ENCODE peak calls at places on chromosomes 2 and 18, in nine cellular contexts. One of them, this sample, is unnamed.

GRCh38 chr2:12558519-12558918 is 158.2 kb upstream of the TRIB2 start:
- DNase-seq in ovary: no peak
- DNase-seq in prostate gland: no peak
- DNase-seq in vagina: no peak
- DNase-seq in A549: no peak
- DNase-seq in breast epithelium: no peak
- DNase-seq in heart left ventricle: no peak
- DNase-seq in tibial nerve: no peak
- DNase-seq in adrenal gland: no peak
- DNase-seq in this sample: no peak

GRCh38 chr2:41994177-41994576 is 53.6 kb upstream of the PKDCC start:
- DNase-seq in ovary: no peak
- DNase-seq in vagina: no peak
- DNase-seq in tibial nerve: peak; percentile 19
- DNase-seq in prostate gland: no peak
- DNase-seq in A549: no peak
- DNase-seq in heart left ventricle: no peak
- DNase-seq in adrenal gland: no peak
- DNase-seq in breast epithelium: no peak
- DNase-seq in this sample: no peak

GRCh38 chr2:19799881-19800780 is 101.7 kb downstream of the TTC32 start:
- DNase-seq in ovary: no peak
- DNase-seq in vagina: no peak
- DNase-seq in prostate gland: no peak
- DNase-seq in heart left ventricle: no peak
- DNase-seq in adrenal gland: no peak
- DNase-seq in breast epithelium: no peak
- DNase-seq in tibial nerve: no peak
- DNase-seq in A549: no peak
- DNase-seq in this sample: no peak

GRCh38 chr18:47215554-47216138 is 35.8 kb downstream of the SKOR2 start:
- DNase-seq in breast epithelium: no peak
- DNase-seq in adrenal gland: peak; percentile 27
- DNase-seq in ovary: no peak
- DNase-seq in A549: peak; percentile 64
- DNase-seq in vagina: no peak
- DNase-seq in prostate gland: peak; percentile 14
- DNase-seq in heart left ventricle: no peak
- DNase-seq in tibial nerve: peak; percentile 15
- DNase-seq in this sample: peak; percentile 5

GRCh38 chr2:224563537-224563936 is 21.6 kb downstream of the CUL3 start:
- DNase-seq in heart left ventricle: no peak
- DNase-seq in breast epithelium: no peak
- DNase-seq in tibial nerve: no peak
- DNase-seq in vagina: no peak
- DNase-seq in A549: no peak
- DNase-seq in ovary: no peak
- DNase-seq in prostate gland: no peak
- DNase-seq in adrenal gland: no peak
- DNase-seq in this sample: no peak

GRCh38 chr2:134120160-134120717 is 133.6 kb upstream of the MGAT5 start:
- DNase-seq in tibial nerve: no peak
- DNase-seq in heart left ventricle: peak; percentile 47
- DNase-seq in ovary: peak; percentile 41
- DNase-seq in breast epithelium: no peak
- DNase-seq in adrenal gland: peak; percentile 29
- DNase-seq in prostate gland: no peak
- DNase-seq in vagina: no peak
- DNase-seq in A549: no peak
- DNase-seq in this sample: peak; percentile 37

GRCh38 chr2:239366740-239367139 is 34.1 kb downstream of the HDAC4 start:
- DNase-seq in vagina: no peak
- DNase-seq in breast epithelium: peak; percentile 24
- DNase-seq in ovary: no peak
- DNase-seq in heart left ventricle: no peak
- DNase-seq in prostate gland: no peak
- DNase-seq in A549: no peak
- DNase-seq in tibial nerve: no peak
- DNase-seq in adrenal gland: no peak
- DNase-seq in this sample: no peak

GRCh38 chr18:53698907-53699306 is 525.6 kb downstream of the MBD2 start:
- DNase-seq in breast epithelium: no peak
- DNase-seq in ovary: no peak
- DNase-seq in heart left ventricle: peak; percentile 30
- DNase-seq in prostate gland: no peak
- DNase-seq in adrenal gland: peak; percentile 9
- DNase-seq in A549: peak; percentile 11
- DNase-seq in vagina: no peak
- DNase-seq in tibial nerve: no peak
- DNase-seq in this sample: no peak

GRCh38 chr2:200509227-200509607 is 651 bp downstream of the KCTD18 start:
- DNase-seq in adrenal gland: peak; percentile 17
- DNase-seq in prostate gland: no peak
- DNase-seq in heart left ventricle: no peak
- DNase-seq in A549: peak; percentile 20
- DNase-seq in breast epithelium: no peak
- DNase-seq in ovary: peak; percentile 24
- DNase-seq in tibial nerve: no peak
- DNase-seq in vagina: no peak
- DNase-seq in this sample: peak; percentile 13

GRCh38 chr2:74924463-74925265 is 33.8 kb upstream of the POLE4 start:
- DNase-seq in heart left ventricle: no peak
- DNase-seq in prostate gland: no peak
- DNase-seq in A549: no peak
- DNase-seq in adrenal gland: no peak
- DNase-seq in tibial nerve: no peak
- DNase-seq in breast epithelium: no peak
- DNase-seq in ovary: no peak
- DNase-seq in vagina: no peak
- DNase-seq in this sample: no peak

GRCh38 chr2:128520787-128521186 is 202.1 kb upstream of the HS6ST1 start:
- DNase-seq in adrenal gland: no peak
- DNase-seq in breast epithelium: no peak
- DNase-seq in heart left ventricle: no peak
- DNase-seq in ovary: no peak
- DNase-seq in A549: no peak
- DNase-seq in vagina: no peak
- DNase-seq in tibial nerve: no peak
- DNase-seq in prostate gland: no peak
- DNase-seq in this sample: no peak

GRCh38 chr18:34224423-34225217 is at the start of gene NOL4:
- DNase-seq in A549: peak; percentile 4
- DNase-seq in breast epithelium: peak; percentile 58
- DNase-seq in vagina: no peak
- DNase-seq in prostate gland: peak; percentile 18
- DNase-seq in tibial nerve: no peak
- DNase-seq in heart left ventricle: no peak
- DNase-seq in ovary: peak; percentile 17
- DNase-seq in adrenal gland: no peak
- DNase-seq in this sample: peak; percentile 98

GRCh38 chr2:73870084-73870483 is 22.7 kb upstream of the ACTG2 start:
- DNase-seq in breast epithelium: no peak
- DNase-seq in adrenal gland: peak; percentile 12
- DNase-seq in prostate gland: peak; percentile 64
- DNase-seq in tibial nerve: peak; percentile 71
- DNase-seq in vagina: no peak
- DNase-seq in ovary: peak; percentile 66
- DNase-seq in heart left ventricle: peak; percentile 77
- DNase-seq in A549: no peak
- DNase-seq in this sample: peak; percentile 5

DNA sequence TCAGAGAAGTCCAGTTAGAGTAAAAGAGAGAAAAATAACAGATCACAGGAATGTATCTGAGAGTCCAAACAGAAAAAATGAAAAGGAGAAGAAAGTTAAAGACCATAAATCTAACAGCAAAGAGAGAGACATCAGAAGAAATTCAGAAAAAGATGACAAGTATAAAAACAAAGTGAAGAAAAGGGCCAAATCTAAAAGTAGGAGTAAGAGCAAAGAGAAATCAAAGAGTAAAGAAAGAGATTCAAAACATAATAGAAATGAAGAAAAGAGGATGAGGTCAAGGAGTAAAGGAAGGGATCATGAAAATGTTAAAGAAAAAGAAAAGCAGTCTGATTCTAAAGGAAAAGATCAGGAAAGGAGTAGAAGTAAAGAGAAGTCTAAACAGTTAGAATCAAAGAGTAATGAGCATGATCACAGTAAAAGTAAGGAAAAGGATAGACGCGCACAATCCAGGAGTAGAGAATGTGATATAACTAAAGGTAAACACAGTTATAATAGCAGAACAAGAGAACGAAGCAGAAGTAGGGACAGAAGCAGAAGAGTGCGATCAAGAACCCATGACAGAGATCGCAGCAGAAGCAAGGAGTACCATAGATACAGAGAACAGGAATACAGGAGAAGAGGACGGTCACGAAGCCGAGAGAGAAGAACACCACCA is 52.4 kb downstream of the PPIG start:
- DNase-seq in breast epithelium: no peak
- DNase-seq in ovary: no peak
- DNase-seq in vagina: no peak
- DNase-seq in prostate gland: no peak
- DNase-seq in A549: no peak
- DNase-seq in tibial nerve: no peak
- DNase-seq in adrenal gland: no peak
- DNase-seq in heart left ventricle: no peak
- DNase-seq in this sample: no peak
- TF ChIP-seq POLR2A in breast epithelium: no peak
- TF ChIP-seq POLR2A in ovary: no peak
- TF ChIP-seq POLR2A in vagina: no peak
- TF ChIP-seq POLR2A in prostate gland: no peak
- TF ChIP-seq POLR2A in A549: no peak
- TF ChIP-seq POLR2A in tibial nerve: no peak
- TF ChIP-seq POLR2A in adrenal gland: no peak
- TF ChIP-seq POLR2A in heart left ventricle: no peak
- TF ChIP-seq POLR2A in this sample: no peak

GRCh38 chr2:240568678-240569522 is 616 bp downstream of the RNPEPL1 start:
- DNase-seq in breast epithelium: peak; percentile 55
- DNase-seq in adrenal gland: peak; percentile 64
- DNase-seq in prostate gland: peak; percentile 59
- DNase-seq in tibial nerve: no peak
- DNase-seq in vagina: no peak
- DNase-seq in heart left ventricle: peak; percentile 83
- DNase-seq in A549: peak; percentile 48
- DNase-seq in ovary: peak; percentile 68
- DNase-seq in this sample: peak; percentile 66
- H3K4me1 ChIP-seq in breast epithelium: peaks cover 14% of the 10 kb centered on the region
- H3K4me1 ChIP-seq in adrenal gland: peaks cover 48% of the 10 kb centered on the region
- H3K4me1 ChIP-seq in prostate gland: peaks cover 26% of the 10 kb centered on the region
- H3K4me1 ChIP-seq in tibial nerve: peaks cover 82% of the 10 kb centered on the region
- H3K4me1 ChIP-seq in vagina: peaks cover 58% of the 10 kb centered on the region
- H3K4me1 ChIP-seq in heart left ventricle: peaks cover 38% of the 10 kb centered on the region
- H3K4me1 ChIP-seq in A549: peaks cover 42% of the 10 kb centered on the region
- H3K4me1 ChIP-seq in ovary: peaks cover 17% of the 10 kb centered on the region
- H3K4me1 ChIP-seq in this sample: peaks cover 47% of the 10 kb centered on the region

GRCh38 chr2:180979935-180980184 is 545 bp upstream of the UBE2E3 start:
- DNase-seq in breast epithelium: no peak
- DNase-seq in ovary: no peak
- DNase-seq in adrenal gland: no peak
- DNase-seq in vagina: peak; percentile 88
- DNase-seq in prostate gland: no peak
- DNase-seq in tibial nerve: no peak
- DNase-seq in A549: no peak
- DNase-seq in heart left ventricle: no peak
- DNase-seq in this sample: no peak

GRCh38 chr2:180983468-180984388 is 3.3 kb downstream of the UBE2E3 start:
- DNase-seq in heart left ventricle: no peak
- DNase-seq in adrenal gland: no peak
- DNase-seq in prostate gland: peak; percentile 30
- DNase-seq in A549: peak; percentile 60
- DNase-seq in vagina: no peak
- DNase-seq in ovary: no peak
- DNase-seq in tibial nerve: no peak
- DNase-seq in breast epithelium: no peak
- DNase-seq in this sample: peak; percentile 21

GRCh38 chr2:180979086-180979934 is 1.1 kb upstream of the UBE2E3 start:
- DNase-seq in A549: no peak
- DNase-seq in heart left ventricle: no peak
- DNase-seq in adrenal gland: no peak
- DNase-seq in breast epithelium: no peak
- DNase-seq in ovary: no peak
- DNase-seq in vagina: no peak
- DNase-seq in tibial nerve: peak; percentile 5
- DNase-seq in prostate gland: no peak
- DNase-seq in this sample: peak; percentile 10

GRCh38 chr2:180980943-180981898 is 816 bp downstream of the UBE2E3 start:
- DNase-seq in adrenal gland: peak; percentile 19
- DNase-seq in vagina: no peak
- DNase-seq in prostate gland: peak; percentile 15
- DNase-seq in breast epithelium: no peak
- DNase-seq in ovary: peak; percentile 31
- DNase-seq in heart left ventricle: peak; percentile 42
- DNase-seq in tibial nerve: no peak
- DNase-seq in A549: peak; percentile 18
- DNase-seq in this sample: peak; percentile 38

GRCh38 chr2:180980185-180980942 is at the start of gene UBE2E3:
- DNase-seq in heart left ventricle: peak; percentile 88
- DNase-seq in A549: peak; percentile 77
- DNase-seq in adrenal gland: peak; percentile 85
- DNase-seq in vagina: no peak
- DNase-seq in ovary: peak; percentile 87
- DNase-seq in breast epithelium: peak; percentile 73
- DNase-seq in tibial nerve: peak; percentile 65
- DNase-seq in prostate gland: peak; percentile 72
- DNase-seq in this sample: peak; percentile 87
- TF ChIP-seq POLR2A in heart left ventricle: peak; percentile 30
- TF ChIP-seq POLR2A in A549: peak; percentile 42
- TF ChIP-seq POLR2A in adrenal gland: peak; percentile 77
- TF ChIP-seq POLR2A in vagina: no peak
- TF ChIP-seq POLR2A in ovary: peak; percentile 25
- TF ChIP-seq POLR2A in breast epithelium: no peak
- TF ChIP-seq POLR2A in tibial nerve: peak; percentile 9
- TF ChIP-seq POLR2A in prostate gland: peak; percentile 34
- TF ChIP-seq POLR2A in this sample: peak; percentile 78

DNA sequence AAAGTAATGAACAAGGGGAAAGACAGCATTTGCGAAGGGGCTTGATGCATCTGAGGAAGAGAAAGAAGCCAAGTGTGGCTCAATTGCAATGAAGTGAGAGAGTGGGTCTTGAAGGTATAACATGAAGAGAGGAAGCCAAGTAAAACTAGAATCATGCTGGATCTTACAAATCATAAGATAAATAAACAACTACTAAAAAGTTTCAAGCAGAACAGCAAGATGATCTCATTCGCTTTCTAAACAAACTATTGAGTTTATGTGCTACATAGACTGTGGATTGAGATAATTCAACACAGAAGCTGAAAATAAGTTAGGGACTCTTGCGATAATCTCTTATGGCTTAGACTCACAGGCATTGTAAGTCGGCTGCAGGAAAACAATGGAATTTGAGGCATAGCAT is 1310.5 kb upstream of the NRXN1 start:
- DNase-seq in adrenal gland: no peak
- DNase-seq in vagina: no peak
- DNase-seq in tibial nerve: no peak
- DNase-seq in A549: no peak
- DNase-seq in breast epithelium: no peak
- DNase-seq in prostate gland: no peak
- DNase-seq in ovary: no peak
- DNase-seq in heart left ventricle: no peak
- DNase-seq in this sample: no peak
- H3K4me1 ChIP-seq in adrenal gland: no peaks in the 10 kb centered on the region
- H3K4me1 ChIP-seq in vagina: no peaks in the 10 kb centered on the region
- H3K4me1 ChIP-seq in tibial nerve: peaks cover 15% of the 10 kb centered on the region
- H3K4me1 ChIP-seq in A549: no peaks in the 10 kb centered on the region
- H3K4me1 ChIP-seq in breast epithelium: no peaks in the 10 kb centered on the region
- H3K4me1 ChIP-seq in prostate gland: no peaks in the 10 kb centered on the region
- H3K4me1 ChIP-seq in ovary: no peaks in the 10 kb centered on the region
- H3K4me1 ChIP-seq in heart left ventricle: no peaks in the 10 kb centered on the region
- H3K4me1 ChIP-seq in this sample: no peaks in the 10 kb centered on the region